ENCODE peak calls at places on chromosome 12, in four cellular contexts. I, G, E and A are unnamed samples.

GRCh38 chr12:51827925-51828818 is 20.3 kb downstream of the FIGNL2 start:
- DNase-seq in G (peak; percentile 14), I (no peak), E (peak; percentile 33), A (no peak)

GRCh38 chr12:70891059-70891632 is 29.4 kb downstream of the PTPRR start:
- DNase-seq in G (no peak), E (no peak), I (no peak), A (no peak)

GRCh38 chr12:130110910-130111309 is 51.4 kb upstream of the FZD10 start:
- DNase-seq in G (no peak), I (no peak), E (no peak), A (no peak)

GRCh38 chr12:117350140-117350539 is 11.3 kb downstream of the NOS1 start:
- DNase-seq in E (no peak), G (no peak), I (no peak), A (no peak)

GRCh38 chr12:94614288-94614721 is 36.1 kb downstream of the TMCC3 start:
- DNase-seq in I (no peak), G (peak; percentile 69), E (no peak), A (no peak)

GRCh38 chr12:41014643-41015020 is 173.5 kb upstream of the PDZRN4 start:
- DNase-seq in E (peak; percentile 31), I (no peak), G (no peak), A (no peak)

GRCh38 chr12:88764781-88765470 is 184.7 kb upstream of the KITLG start:
- DNase-seq in E (no peak), G (peak; percentile 28), I (no peak), A (no peak)

GRCh38 chr12:51705450-51705849 is 114.4 kb downstream of the SCN8A start:
- DNase-seq in I (no peak), G (no peak), E (no peak), A (no peak)

GRCh38 chr12:41943671-41944070 is 201.0 kb downstream of the GXYLT1 start:
- DNase-seq in G (no peak), I (no peak), E (no peak), A (no peak)

GRCh38 chr12:20403230-20403629 is 34.9 kb downstream of the PDE3A start:
- DNase-seq in G (no peak), E (no peak), I (no peak), A (no peak)

GRCh38 chr12:5022465-5023061 is 21.1 kb upstream of the KCNA5 start:
- DNase-seq in E (peak; percentile 25), G (peak; percentile 47), I (no peak), A (peak; percentile 10)

GRCh38 chr12:10528150-10528953 is 22.7 kb downstream of the EIF2S3B start:
- DNase-seq in E (no peak), I (no peak), G (no peak), A (no peak)

GRCh38 chr12:69881771-69882170 is 56.7 kb downstream of the MYRFL start:
- DNase-seq in I (no peak), E (no peak), G (no peak), A (no peak)

GRCh38 chr12:49891476-49891875 is 12.2 kb downstream of the FAIM2 start:
- DNase-seq in G (no peak), I (no peak), E (no peak), A (no peak)

GRCh38 chr12:100170313-100170858 is 27.7 kb upstream of the BLTP3B start:
- DNase-seq in G (no peak), I (no peak), E (no peak), A (no peak)

GRCh38 chr12:124727244-124727673 is 136.4 kb downstream of the SCARB1 start:
- DNase-seq in I (peak; percentile 98), E (no peak), G (peak; percentile 48), A (no peak)

GRCh38 chr12:74488134-74488533 is 49.5 kb upstream of the ATXN7L3B start:
- DNase-seq in G (no peak), I (no peak), E (no peak), A (no peak)

GRCh38 chr12:112905451-112906089 is 1.2 kb upstream of the OAS1 start:
- DNase-seq in G (no peak), E (no peak), I (no peak), A (no peak)

GRCh38 chr12:55797068-55797467 is 20.5 kb downstream of the SARNP start:
- DNase-seq in I (no peak), E (peak; percentile 55), G (peak; percentile 71), A (no peak)

GRCh38 chr12:113906411-113907200 is 59.5 kb downstream of the RBM19 start:
- DNase-seq in G (no peak), E (no peak), I (no peak), A (no peak)

GRCh38 chr12:114355389-114356088 is 50.4 kb downstream of the TBX5 start:
- DNase-seq in E (no peak), G (peak; percentile 24), I (no peak), A (no peak)

GRCh38 chr12:80676856-80677255 is 30.6 kb upstream of the MYF6 start:
- DNase-seq in E (no peak), G (no peak), I (no peak), A (no peak)

GRCh38 chr12:48952691-48953090 is 4.6 kb downstream of the ARF3 start:
- DNase-seq in I (no peak), G (no peak), E (no peak), A (no peak)

GRCh38 chr12:14481201-14481600 is 86.5 kb downstream of the PLBD1 start:
- DNase-seq in I (no peak), E (no peak), G (no peak), A (no peak)

GRCh38 chr12:120886194-120887018 is 17.8 kb downstream of the SPPL3 start:
- DNase-seq in G (no peak), I (no peak), E (no peak), A (no peak)

GRCh38 chr12:24172031-24172772 is 222.7 kb upstream of the SOX5 start:
- DNase-seq in I (no peak), G (no peak), E (no peak), A (peak; percentile 45)

GRCh38 chr12:77204055-77204454 is 138.7 kb upstream of the E2F7 start:
- DNase-seq in G (peak; percentile 10), I (no peak), E (no peak), A (no peak)

GRCh38 chr12:116945901-116946550 is 35.3 kb downstream of the FBXW8 start:
- DNase-seq in G (no peak), I (no peak), E (no peak), A (no peak)

GRCh38 chr12:26017484-26018211 is 59.2 kb downstream of the RASSF8 start:
- DNase-seq in I (no peak), E (no peak), G (peak; percentile 53), A (no peak)

GRCh38 chr12:51118706-51119105 is 35.3 kb upstream of the CSRNP2 start:
- DNase-seq in E (peak; percentile 82), G (no peak), I (no peak), A (no peak)

GRCh38 chr12:82688035-82688501 is 1.4 kb downstream of the TMTC2 start:
- DNase-seq in G (peak; percentile 23), I (no peak), E (peak; percentile 20), A (peak; percentile 4)

GRCh38 chr12:93677195-93678064 is at the start of gene CRADD:
- DNase-seq in I (peak; percentile 97), G (peak; percentile 100), E (peak; percentile 99), A (peak; percentile 99)

GRCh38 chr12:129067482-129067881 is 214.2 kb downstream of the GLT1D1 start:
- DNase-seq in I (no peak), G (no peak), E (no peak), A (no peak)
- TF ChIP-seq CTCF in I (no peak), G (no peak), E (no peak), A (no peak)

DNA sequence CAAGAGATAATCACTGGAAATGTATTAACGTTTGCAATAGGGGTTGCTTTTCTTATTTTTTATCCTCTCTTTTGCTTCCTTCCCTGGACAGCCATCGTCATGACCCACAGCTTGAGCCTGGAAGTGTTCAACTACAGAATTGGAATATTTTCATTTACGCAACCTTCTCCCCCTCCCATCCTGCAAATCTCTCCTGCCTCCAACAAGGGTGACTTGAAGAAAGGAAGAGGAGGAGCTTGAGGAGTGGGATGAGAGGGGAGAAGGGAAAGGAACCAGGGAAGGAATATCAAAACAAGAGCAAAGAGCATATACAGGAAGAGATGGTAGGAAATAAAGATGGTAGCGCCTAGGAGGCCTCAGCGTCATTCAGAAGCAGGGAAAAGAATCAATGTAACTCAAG is 1.6 kb upstream of the MANSC4 start:
- DNase-seq in I (no peak), G (peak; percentile 73), E (peak; percentile 27), A (no peak)
- H3K4me3 ChIP-seq in I (no peak overlapping the region), G (no peak overlapping the region), E (peak overlapping the region; percentile 78), A (peak overlapping the region; percentile 16)

DNA sequence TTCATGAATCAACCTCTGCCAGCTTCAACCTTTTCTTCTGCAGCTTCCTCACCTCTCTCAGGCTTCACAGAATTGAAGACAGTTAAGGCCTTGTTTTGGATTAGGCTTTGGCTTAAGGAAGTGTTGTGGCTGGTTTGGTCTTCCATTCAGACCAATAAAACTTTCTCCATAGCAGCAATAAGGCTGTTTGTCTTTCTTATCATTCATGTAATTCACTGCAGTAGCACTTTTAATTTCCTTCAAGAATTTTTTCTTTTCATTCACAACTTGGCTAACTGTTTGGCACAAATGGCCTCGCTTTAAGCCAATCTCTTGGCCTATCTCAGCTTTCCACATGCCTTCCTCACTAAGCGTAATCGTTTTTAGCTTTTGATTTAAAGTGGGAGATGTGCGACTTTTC is 229.6 kb downstream of the IPO8 start:
- DNase-seq in G (no peak), E (no peak), I (no peak), A (no peak)
- TF ChIP-seq CTCF in G (no peak), E (no peak), I (no peak), A (no peak)

DNA sequence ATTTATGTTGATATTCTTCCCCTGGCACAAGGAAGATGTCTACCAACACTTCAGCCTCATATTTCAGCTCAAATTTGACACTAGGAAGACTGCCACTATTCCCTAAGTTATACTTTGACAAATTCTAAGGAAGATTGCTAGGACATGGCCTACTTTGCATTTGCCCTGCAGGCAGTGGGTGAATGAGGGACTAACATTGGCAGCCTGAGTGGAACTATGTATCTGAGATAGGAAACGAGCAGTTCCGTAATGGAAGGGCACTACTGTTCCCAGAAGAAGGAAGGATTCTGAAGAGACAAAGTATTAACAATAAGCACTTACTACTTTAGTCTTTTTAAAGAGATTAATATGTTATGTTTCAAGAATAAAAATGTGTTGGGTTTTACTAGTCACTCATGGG is 115.1 kb downstream of the SLC16A7 start:
- DNase-seq in E (no peak), G (no peak), I (no peak), A (no peak)
- H3K4me3 ChIP-seq in E (no peak overlapping the region), G (no peak overlapping the region), I (no peak overlapping the region), A (no peak overlapping the region)

DNA sequence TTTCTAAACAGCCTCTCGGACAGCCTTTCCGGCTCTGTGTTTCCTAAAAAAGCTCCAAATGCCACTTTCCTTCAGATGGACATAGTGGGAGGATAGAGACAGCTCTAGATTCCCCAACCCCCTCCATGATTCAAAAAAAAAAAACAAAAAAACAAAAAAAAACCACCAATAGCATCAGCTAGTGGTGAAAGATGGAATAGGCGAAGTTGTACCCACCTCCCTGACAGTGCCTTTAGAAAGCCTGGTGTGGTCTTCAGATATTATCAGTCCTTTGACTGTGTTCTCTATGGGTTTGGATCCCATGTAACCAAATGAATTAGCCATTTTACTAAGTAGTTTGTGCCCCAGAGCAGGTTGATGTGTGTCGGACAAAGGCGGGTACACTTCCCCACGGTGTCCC is 94.1 kb downstream of the PHETA1 start:
- DNase-seq in G (no peak), I (no peak), E (no peak), A (no peak)
- TF ChIP-seq CTCF in G (peak; percentile 52), I (peak; percentile 76), E (peak; percentile 43), A (peak; percentile 63)